ENCODE peak calls at places on chromosomes 7 and 10, in nine cellular contexts. X, D, W, E, M, J, I, V and S are unnamed samples.

GRCh38 chr7:29854257-29854938 is 48.1 kb downstream of the WIPF3 start:
- DNase-seq in V (no peak), E (peak), D (no peak), W (peak), X (peak), J (no peak), M (no peak), I (peak), S (no peak)

GRCh38 chr10:130491011-130491697 is 355.0 kb downstream of the GLRX3 start:
- DNase-seq in J (no peak), W (no peak), M (no peak), X (no peak), I (no peak), E (no peak), V (no peak), D (no peak), S (no peak)

GRCh38 chr10:68601490-68602265 is 41.5 kb downstream of the TET1 start:
- DNase-seq in M (no peak), J (no peak), W (no peak), D (no peak), X (no peak), V (no peak), I (no peak), E (no peak), S (no peak)

GRCh38 chr10:30724296-30724695 is 94.7 kb upstream of the LYZL2 start:
- DNase-seq in E (no peak), X (no peak), M (no peak), D (no peak), V (no peak), J (no peak), I (no peak), W (no peak), S (no peak)

GRCh38 chr7:2626498-2627117 is 5.2 kb upstream of the TTYH3 start:
- DNase-seq in I (no peak), X (peak), M (no peak), E (no peak), V (no peak), W (no peak), J (no peak), D (no peak), S (no peak)

GRCh38 chr7:16357474-16357873 is 63.9 kb downstream of the CRPPA start:
- DNase-seq in I (no peak), D (no peak), J (no peak), M (no peak), E (no peak), X (no peak), V (no peak), W (no peak), S (no peak)

GRCh38 chr10:81874878-81875679 is at the start of gene NRG3:
- DNase-seq in X (no peak), J (peak), V (no peak), W (no peak), M (no peak), E (no peak), I (no peak), D (no peak), S (no peak)

GRCh38 chr10:86287966-86288579 is 78.5 kb downstream of the GRID1 start:
- DNase-seq in W (no peak), E (no peak), M (no peak), V (no peak), J (no peak), D (peak), I (no peak), X (no peak), S (no peak)

GRCh38 chr10:109962247-109962646 is 38.9 kb upstream of the XPNPEP1 start:
- DNase-seq in X (peak), W (no peak), I (peak), E (no peak), D (no peak), J (no peak), M (no peak), V (no peak), S (peak)

GRCh38 chr10:67629461-67629971 is 66.5 kb downstream of the CTNNA3 start:
- DNase-seq in J (no peak), E (peak), D (no peak), W (no peak), V (no peak), X (peak), M (no peak), I (no peak), S (peak)

GRCh38 chr7:19772858-19773337 is 519 bp downstream of the TMEM196 start:
- DNase-seq in M (no peak), I (peak), X (peak), V (peak), D (no peak), E (peak), J (no peak), W (no peak), S (no peak)

GRCh38 chr10:5506246-5506645 is 6.9 kb upstream of the CALML5 start:
- DNase-seq in M (no peak), I (no peak), X (no peak), W (no peak), D (no peak), E (no peak), J (no peak), V (no peak), S (no peak)

GRCh38 chr10:16381083-16381482 is 55.7 kb upstream of the PTER start:
- DNase-seq in E (no peak), J (no peak), M (no peak), W (no peak), X (no peak), D (no peak), I (peak), V (peak), S (no peak)

GRCh38 chr10:3393958-3394357 is 221.4 kb upstream of the PITRM1 start:
- DNase-seq in I (no peak), M (no peak), X (no peak), W (no peak), V (no peak), J (no peak), E (no peak), D (no peak), S (no peak)

GRCh38 chr10:15305161-15305560 is 65.9 kb downstream of the FAM171A1 start:
- DNase-seq in E (no peak), V (no peak), X (no peak), W (no peak), M (no peak), D (no peak), J (no peak), I (no peak), S (no peak)

GRCh38 chr7:43490016-43490415 is 92.9 kb upstream of the STK17A start:
- DNase-seq in X (no peak), J (no peak), I (no peak), W (no peak), E (no peak), V (no peak), M (no peak), D (no peak), S (no peak)

GRCh38 chr10:125839176-125839575 is 15.8 kb downstream of the BCCIP start:
- DNase-seq in I (no peak), J (no peak), X (no peak), V (no peak), D (no peak), E (no peak), M (no peak), W (no peak), S (no peak)

GRCh38 chr7:151923097-151923876 is 33.0 kb upstream of the GALNTL5 start:
- DNase-seq in J (no peak), E (no peak), X (peak), I (no peak), W (peak), D (no peak), M (no peak), V (no peak), S (no peak)

GRCh38 chr7:1696671-1697498 is 26.8 kb downstream of the ELFN1 start:
- DNase-seq in X (no peak), W (peak), E (no peak), J (peak), M (no peak), D (no peak), V (no peak), I (no peak), S (peak)

GRCh38 chr10:64529003-64529350 is 1007.8 kb downstream of the REEP3 start:
- DNase-seq in X (no peak), J (no peak), E (no peak), M (no peak), I (no peak), V (no peak), W (no peak), D (no peak), S (no peak)

GRCh38 chr7:110317699-110318265 is 773.1 kb upstream of the LRRN3 start:
- DNase-seq in E (peak), I (peak), D (no peak), V (no peak), J (no peak), X (peak), W (no peak), M (no peak), S (no peak)

GRCh38 chr10:81216949-81217348 is 658.0 kb upstream of the NRG3 start:
- DNase-seq in I (no peak), D (no peak), V (no peak), M (no peak), X (no peak), J (no peak), W (no peak), E (no peak), S (no peak)

GRCh38 chr7:19009241-19009935 is 108.0 kb downstream of the TWIST1 start:
- DNase-seq in W (no peak), E (peak), V (no peak), X (peak), J (no peak), M (no peak), I (peak), D (no peak), S (no peak)

GRCh38 chr10:31749293-31749692 is 179.3 kb downstream of the ARHGAP12 start:
- DNase-seq in M (no peak), I (no peak), E (no peak), X (no peak), V (no peak), W (no peak), D (no peak), J (no peak), S (no peak)

GRCh38 chr7:132838313-132838712 is 243.6 kb downstream of the CHCHD3 start:
- DNase-seq in W (no peak), E (no peak), J (no peak), D (no peak), I (no peak), V (no peak), M (no peak), X (no peak), S (no peak)

GRCh38 chr7:70574970-70575799 is 556.8 kb upstream of the GALNT17 start:
- DNase-seq in M (no peak), E (peak), D (no peak), W (no peak), I (peak), J (no peak), V (no peak), X (no peak), S (no peak)

GRCh38 chr7:79217468-79217867 is 236.0 kb downstream of the MAGI2 start:
- DNase-seq in V (peak), W (no peak), I (peak), D (no peak), X (no peak), J (no peak), E (peak), M (no peak), S (no peak)

GRCh38 chr7:65250697-65251395 is 122.8 kb upstream of the ZNF92 start:
- DNase-seq in D (peak), J (no peak), V (no peak), X (no peak), M (no peak), W (no peak), I (no peak), E (no peak), S (no peak)

GRCh38 chr7:17633099-17633498 is 307.2 kb downstream of the SNX13 start:
- DNase-seq in V (no peak), D (no peak), M (no peak), W (no peak), E (peak), I (peak), X (peak), J (no peak), S (peak)

GRCh38 chr10:86857097-86857825 is 100.2 kb downstream of the MMRN2 start:
- DNase-seq in I (peak), E (peak), D (no peak), X (peak), J (no peak), W (no peak), V (no peak), M (no peak), S (peak)

GRCh38 chr7:12620371-12620770 is 49.9 kb downstream of the SCIN start:
- DNase-seq in W (no peak), D (no peak), I (peak), X (peak), J (no peak), M (no peak), E (no peak), V (no peak), S (no peak)

GRCh38 chr7:31811650-31812461 is 124.8 kb downstream of the PPP1R17 start:
- DNase-seq in M (no peak), E (peak), W (peak), I (peak), D (no peak), V (no peak), X (peak), J (no peak), S (no peak)

GRCh38 chr7:85065888-85066485 is 120.9 kb downstream of the SEMA3D start:
- DNase-seq in M (no peak), D (no peak), W (no peak), V (no peak), E (no peak), I (no peak), X (peak), J (no peak), S (no peak)

GRCh38 chr7:33444501-33444900 is 315.1 kb downstream of the BBS9 start:
- DNase-seq in M (no peak), V (no peak), E (no peak), J (no peak), W (peak), I (no peak), X (peak), D (peak), S (no peak)

GRCh38 chr10:119595715-119596515 is 849 bp downstream of the TIAL1 start:
- DNase-seq in X (peak), W (peak), M (peak), J (peak), I (peak), V (peak), E (peak), D (peak), S (peak)

GRCh38 chr10:125407000-125407502 is 246.7 kb upstream of the CTBP2 start:
- DNase-seq in J (no peak), E (peak), V (no peak), I (peak), W (no peak), M (no peak), D (no peak), X (no peak), S (no peak)

GRCh38 chr10:93991596-93992284 is 2.0 kb upstream of the PLCE1 start:
- DNase-seq in X (peak), I (peak), J (no peak), W (peak), D (peak), E (peak), M (no peak), V (peak), S (peak)

GRCh38 chr7:113113912-113114311 is 4.4 kb downstream of the SMIM30 start:
- DNase-seq in I (peak), E (peak), M (no peak), V (peak), X (no peak), W (no peak), D (no peak), J (no peak), S (no peak)

GRCh38 chr10:77479586-77479985 is 158.0 kb downstream of the KCNMA1 start:
- DNase-seq in E (no peak), X (no peak), D (no peak), M (no peak), W (no peak), V (no peak), I (no peak), J (no peak), S (no peak)